ENCODE peak calls at places on chromosomes 3 and 15, in seven cellular contexts. K, Y, R, A, D, M and G are unnamed samples. For H3K4me1, the result is how much of the 10 kb centered on the place peaks cover.

GRCh38 chr15:68829068-68829467 is 8.4 kb upstream of the ANP32A start:
- DNase-seq in D (peak), A (no peak), Y (no peak), K (no peak), R (peak), M (peak), G (no peak)

GRCh38 chr15:95636107-95636506 is 694.4 kb upstream of the NR2F2 start:
- DNase-seq in K (no peak), A (no peak), Y (no peak), R (no peak), M (no peak), D (no peak), G (no peak)

GRCh38 chr3:152720941-152721718 is 113.8 kb upstream of the P2RY1 start:
- DNase-seq in R (no peak), Y (no peak), K (no peak), M (no peak), D (no peak), A (no peak), G (no peak)

GRCh38 chr3:170477395-170477794 is 58.7 kb downstream of the CLDN11 start:
- DNase-seq in K (no peak), Y (no peak), M (peak), A (no peak), D (no peak), R (no peak), G (no peak)

GRCh38 chr3:156300929-156301806 is 180.8 kb downstream of the KCNAB1 start:
- DNase-seq in K (no peak), M (no peak), Y (no peak), R (no peak), A (no peak), D (no peak), G (no peak)

GRCh38 chr3:46501702-46502101 is 3.9 kb downstream of the RTP3 start:
- DNase-seq in Y (no peak), D (no peak), K (no peak), R (no peak), A (no peak), M (no peak), G (no peak)

GRCh38 chr3:173785004-173785403 is 387.5 kb downstream of the NLGN1 start:
- DNase-seq in K (no peak), A (no peak), R (peak), Y (no peak), D (no peak), M (no peak), G (no peak)

GRCh38 chr15:95142441-95142840 is 911.1 kb downstream of the MCTP2 start:
- DNase-seq in Y (no peak), R (no peak), A (no peak), D (no peak), M (no peak), K (no peak), G (no peak)

GRCh38 chr15:90529369-90530249 is at the start of gene CRTC3:
- DNase-seq in Y (peak), K (peak), D (peak), R (peak), A (peak), M (peak), G (peak)

GRCh38 chr3:121493431-121493830 is 52.4 kb downstream of the POLQ start:
- DNase-seq in A (no peak), K (no peak), R (no peak), Y (no peak), M (no peak), D (no peak), G (no peak)

GRCh38 chr15:92315595-92316211 is 78.0 kb upstream of the ST8SIA2 start:
- DNase-seq in D (no peak), M (no peak), Y (no peak), K (no peak), R (peak), A (no peak), G (no peak)

GRCh38 chr15:84731774-84732173 is 15.8 kb upstream of the SEC11A start:
- DNase-seq in K (no peak), M (no peak), A (no peak), Y (no peak), D (no peak), R (no peak), G (no peak)

GRCh38 chr15:85746641-85747040 is 48.1 kb downstream of the KLHL25 start:
- DNase-seq in D (no peak), K (no peak), Y (peak), M (no peak), R (no peak), A (peak), G (no peak)

GRCh38 chr3:193776626-193777025 is 183.6 kb downstream of the OPA1 start:
- DNase-seq in A (no peak), M (no peak), D (no peak), R (no peak), K (no peak), Y (no peak), G (no peak)

GRCh38 chr3:129315386-129315991 is 36.8 kb downstream of the HMCES start:
- DNase-seq in A (no peak), D (peak), K (peak), M (peak), R (peak), Y (no peak), G (peak)

GRCh38 chr3:110391045-110391444 is 680.6 kb upstream of the NECTIN3 start:
- DNase-seq in Y (no peak), M (no peak), D (no peak), R (no peak), K (no peak), A (no peak), G (no peak)

GRCh38 chr3:15805756-15806266 is 8.0 kb upstream of the ANKRD28 start:
- DNase-seq in D (no peak), R (no peak), Y (no peak), M (peak), K (no peak), A (no peak), G (no peak)

GRCh38 chr3:13584427-13584891 is 35.5 kb downstream of the FBLN2 start:
- DNase-seq in D (no peak), R (no peak), Y (no peak), K (no peak), M (no peak), A (no peak), G (no peak)

GRCh38 chr3:157248590-157249425 is 88.9 kb upstream of the CCNL1 start:
- DNase-seq in K (no peak), D (peak), M (peak), R (peak), A (no peak), Y (no peak), G (no peak)

GRCh38 chr15:68445351-68445750 is 13.4 kb upstream of the ITGA11 start:
- DNase-seq in M (no peak), K (no peak), D (no peak), R (no peak), A (no peak), Y (no peak), G (no peak)

GRCh38 chr3:157373783-157374182 is 62.9 kb upstream of the PTX3 start:
- DNase-seq in Y (no peak), K (no peak), A (no peak), M (no peak), D (no peak), R (no peak), G (no peak)

GRCh38 chr15:90756916-90757315 is 39.8 kb downstream of the BLM start:
- DNase-seq in A (no peak), M (no peak), K (no peak), D (no peak), Y (no peak), R (no peak), G (no peak)

GRCh38 chr3:184808021-184808420 is 3.9 kb upstream of the VPS8 start:
- DNase-seq in D (no peak), R (peak), A (no peak), Y (no peak), K (no peak), M (no peak), G (no peak)

GRCh38 chr15:45640610-45641009 is 5.8 kb downstream of the SQOR start:
- DNase-seq in Y (no peak), K (no peak), D (no peak), A (no peak), M (peak), R (no peak), G (no peak)

GRCh38 chr3:48661501-48662139 is 1.1 kb downstream of the CELSR3 start:
- DNase-seq in D (peak), Y (peak), M (peak), A (no peak), K (peak), R (peak), G (peak)

GRCh38 chr15:94029495-94029894 is 201.9 kb upstream of the MCTP2 start:
- DNase-seq in D (no peak), Y (no peak), M (peak), A (no peak), K (no peak), R (no peak), G (no peak)

GRCh38 chr3:10760199-10760598 is 55.8 kb upstream of the SLC6A11 start:
- DNase-seq in Y (no peak), K (no peak), D (no peak), A (no peak), M (no peak), R (no peak), G (no peak)

GRCh38 chr3:138082085-138082991 is 33.1 kb downstream of the DZIP1L start:
- DNase-seq in K (no peak), Y (no peak), M (peak), A (no peak), R (no peak), D (no peak), G (no peak)

GRCh38 chr3:56693750-56694149 is 10.7 kb upstream of the TASOR start:
- DNase-seq in A (no peak), K (no peak), R (no peak), Y (no peak), M (no peak), D (peak), G (no peak)

GRCh38 chr15:85527907-85528306 is 147.5 kb downstream of the AKAP13 start:
- DNase-seq in R (no peak), A (no peak), D (no peak), K (no peak), M (no peak), Y (no peak), G (peak)

GRCh38 chr3:179299999-179300613 is 22.7 kb upstream of the ZNF639 start:
- DNase-seq in K (no peak), R (no peak), Y (no peak), M (no peak), D (no peak), A (no peak), G (no peak)

GRCh38 chr15:44676676-44677075 is 13.2 kb upstream of the SPG11 start:
- DNase-seq in Y (no peak), K (no peak), M (no peak), A (no peak), D (no peak), R (no peak), G (no peak)

GRCh38 chr3:78204977-78205376 is 1165.1 kb downstream of the ROBO2 start:
- DNase-seq in Y (no peak), K (no peak), D (no peak), M (peak), A (no peak), R (peak), G (no peak)

GRCh38 chr3:185724761-185725160 is 100.1 kb downstream of the IGF2BP2 start:
- DNase-seq in K (no peak), R (no peak), M (no peak), A (no peak), D (no peak), Y (no peak), G (no peak)

GRCh38 chr3:170709046-170709445 is 123.2 kb upstream of the SLC7A14 start:
- DNase-seq in K (no peak), D (no peak), Y (no peak), A (no peak), M (peak), R (no peak), G (no peak)

GRCh38 chr3:55482496-55483195 is 4.5 kb downstream of the WNT5A start:
- DNase-seq in M (no peak), Y (no peak), R (peak), D (no peak), A (peak), K (no peak), G (no peak)
- H3K27ac ChIP-seq in M (no peak), Y (no peak), R (no peak), D (no peak), A (no peak), K (no peak), G (no peak)

GRCh38 chr3:126307083-126307482 is 50.1 kb downstream of the KLF15 start:
- DNase-seq in A (no peak), Y (no peak), M (no peak), R (no peak), K (no peak), D (no peak), G (no peak)

GRCh38 chr3:126307591-126308393 is 49.4 kb downstream of the KLF15 start:
- DNase-seq in M (no peak), K (no peak), D (no peak), Y (no peak), A (no peak), R (no peak), G (peak)

GRCh38 chr3:126309861-126310655 is 47.1 kb downstream of the KLF15 start:
- DNase-seq in R (no peak), D (no peak), M (no peak), Y (no peak), A (no peak), K (no peak), G (no peak)

GRCh38 chr3:126309162-126309561 is 48.0 kb downstream of the KLF15 start:
- DNase-seq in D (no peak), K (no peak), R (no peak), Y (no peak), M (no peak), A (no peak), G (peak)

DNA sequence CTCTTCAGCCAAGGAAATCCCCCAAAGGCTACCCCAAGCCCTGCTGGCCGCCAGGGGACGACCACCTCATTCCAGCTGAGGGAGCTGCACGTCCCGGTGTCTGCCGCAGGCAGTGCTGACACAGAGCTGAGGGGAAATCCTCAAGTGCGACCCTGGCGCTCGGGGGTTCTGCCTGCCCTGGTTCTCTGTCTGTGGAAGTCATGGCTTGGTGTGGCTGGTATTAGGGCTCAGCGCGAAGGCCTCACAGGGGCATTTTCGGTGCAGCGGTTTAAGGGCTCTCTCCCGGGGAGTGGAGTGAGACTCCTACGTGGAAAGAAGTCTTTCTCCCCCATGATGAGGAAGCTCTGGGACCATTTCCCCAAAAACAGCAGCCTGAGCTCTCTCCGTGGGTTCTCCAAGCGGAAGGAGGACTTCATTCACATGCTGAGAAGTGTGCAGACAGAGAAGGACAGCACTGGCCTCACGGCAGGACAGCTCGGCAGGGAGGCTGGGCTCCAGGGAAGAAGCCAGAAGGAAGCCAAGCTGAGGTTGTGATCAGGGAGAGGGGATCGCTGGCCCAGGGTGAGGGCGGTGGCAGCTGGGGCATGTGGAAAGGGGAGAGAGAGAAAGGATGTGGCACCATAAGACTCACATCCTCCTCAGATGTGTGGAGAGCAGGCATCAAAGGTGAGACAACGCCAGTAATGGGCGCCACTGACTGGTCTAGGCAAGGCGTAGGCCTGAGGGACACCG is 48.6 kb downstream of the KLF15 start:
- DNase-seq in A (no peak), M (no peak), R (no peak), Y (no peak), K (no peak), D (no peak), G (peak)
- H3K4me1 ChIP-seq in A (under half), M (under half), R (under half), Y (under half), K (under half), D (under half), G (under half)

GRCh38 chr15:63067976-63068743 is 25.6 kb downstream of the TPM1 start:
- DNase-seq in M (no peak), Y (no peak), D (no peak), R (no peak), A (no peak), K (no peak), G (no peak)
- H3K27ac ChIP-seq in M (no peak), Y (no peak), D (no peak), R (peak), A (no peak), K (no peak), G (no peak)

DNA sequence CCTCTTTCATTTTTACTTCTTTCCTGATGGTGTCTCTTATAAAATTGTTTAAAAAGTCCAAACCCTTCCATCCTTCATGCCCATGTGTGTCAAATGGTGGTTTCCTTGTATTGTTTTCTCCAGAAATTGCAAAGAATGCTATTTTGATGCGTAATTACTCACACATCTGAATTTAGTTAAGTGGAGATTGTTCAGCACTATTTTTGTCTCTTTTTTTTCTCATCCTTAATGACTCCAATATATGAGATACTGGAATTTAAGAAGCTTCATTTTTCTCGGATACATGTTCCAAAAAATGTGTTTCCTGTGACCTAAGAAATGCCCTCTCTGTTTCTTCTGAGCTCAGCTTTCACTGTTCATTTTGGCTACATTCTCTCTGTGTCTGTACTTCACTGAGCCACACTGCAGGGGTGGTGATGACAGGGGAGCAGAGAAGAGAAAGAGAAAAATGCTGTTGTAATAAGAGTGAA is 799.8 kb downstream of the DIPK2A start:
- DNase-seq in K (no peak), Y (no peak), D (no peak), R (no peak), M (no peak), A (no peak), G (no peak)
- H3K4me1 ChIP-seq in K (under half), Y (under half), D (under half), R (under half), M (under half), A (under half), G (under half)